ENCODE peak calls at places on chromosomes 7 and 10, in four cellular contexts. One of them, this sample, is unnamed.

GRCh38 chr7:126185959-126186580 is 1066.7 kb downstream of the GRM8 start:
- DNase-seq in GM12891: no peak
- DNase-seq in GM12878: no peak
- DNase-seq in HL-60: no peak
- DNase-seq in this sample: no peak

GRCh38 chr7:25073451-25073850 is 51.6 kb downstream of the CYCS start:
- DNase-seq in GM12891: no peak
- DNase-seq in GM12878: no peak
- DNase-seq in HL-60: no peak
- DNase-seq in this sample: no peak

GRCh38 chr7:102967798-102968197 is 55.0 kb downstream of the LRRC17 start:
- DNase-seq in GM12891: no peak
- DNase-seq in GM12878: no peak
- DNase-seq in HL-60: no peak
- DNase-seq in this sample: no peak

GRCh38 chr10:101224910-101225823 is 4.1 kb downstream of the LBX1 start:
- DNase-seq in GM12891: no peak
- DNase-seq in GM12878: no peak
- DNase-seq in HL-60: no peak
- DNase-seq in this sample: no peak

GRCh38 chr10:58625070-58625469 is 112.4 kb downstream of the BICC1 start:
- DNase-seq in GM12891: no peak
- DNase-seq in GM12878: no peak
- DNase-seq in HL-60: no peak
- DNase-seq in this sample: no peak

GRCh38 chr7:142375710-142376313 is 118.0 kb upstream of the PRSS58 start:
- DNase-seq in GM12891: no peak
- DNase-seq in GM12878: no peak
- DNase-seq in HL-60: peak; percentile 71
- DNase-seq in this sample: peak; percentile 34

GRCh38 chr10:1381339-1381738 is 325.2 kb downstream of the WDR37 start:
- DNase-seq in GM12891: no peak
- DNase-seq in GM12878: no peak
- DNase-seq in HL-60: no peak
- DNase-seq in this sample: no peak

GRCh38 chr10:60664859-60665258 is 113.4 kb upstream of the CDK1 start:
- DNase-seq in GM12891: no peak
- DNase-seq in GM12878: no peak
- DNase-seq in HL-60: no peak
- DNase-seq in this sample: peak; percentile 37

GRCh38 chr10:26374426-26374825 is 63.7 kb upstream of the APBB1IP start:
- DNase-seq in GM12891: no peak
- DNase-seq in GM12878: no peak
- DNase-seq in HL-60: no peak
- DNase-seq in this sample: no peak

GRCh38 chr7:46515844-46516590 is 594.9 kb upstream of the IGFBP3 start:
- DNase-seq in GM12891: no peak
- DNase-seq in GM12878: no peak
- DNase-seq in HL-60: no peak
- DNase-seq in this sample: no peak

GRCh38 chr10:68301790-68302502 is 29.9 kb upstream of the HNRNPH3 start:
- DNase-seq in GM12891: no peak
- DNase-seq in GM12878: peak; percentile 41
- DNase-seq in HL-60: peak; percentile 17
- DNase-seq in this sample: peak; percentile 49

GRCh38 chr7:40899651-40900507 is 765.1 kb downstream of the SUGCT start:
- DNase-seq in GM12891: no peak
- DNase-seq in GM12878: no peak
- DNase-seq in HL-60: no peak
- DNase-seq in this sample: no peak

GRCh38 chr10:72079356-72079755 is 9.0 kb downstream of the SPOCK2 start:
- DNase-seq in GM12891: no peak
- DNase-seq in GM12878: no peak
- DNase-seq in HL-60: no peak
- DNase-seq in this sample: no peak

GRCh38 chr7:138286846-138287245 is 173.2 kb upstream of the TRIM24 start:
- DNase-seq in GM12891: no peak
- DNase-seq in GM12878: no peak
- DNase-seq in HL-60: no peak
- DNase-seq in this sample: no peak

GRCh38 chr7:145884716-145885514 is 231.7 kb upstream of the CNTNAP2 start:
- DNase-seq in GM12891: no peak
- DNase-seq in GM12878: no peak
- DNase-seq in HL-60: peak; percentile 6
- DNase-seq in this sample: no peak

GRCh38 chr7:150891740-150892139 is 39.4 kb downstream of the AOC1 start:
- DNase-seq in GM12891: no peak
- DNase-seq in GM12878: no peak
- DNase-seq in HL-60: no peak
- DNase-seq in this sample: no peak

GRCh38 chr10:13298748-13299436 is 972 bp downstream of the PHYH start:
- DNase-seq in GM12891: no peak
- DNase-seq in GM12878: no peak
- DNase-seq in HL-60: no peak
- DNase-seq in this sample: no peak

GRCh38 chr10:52954407-52954806 is 181.8 kb upstream of the MBL2 start:
- DNase-seq in GM12891: no peak
- DNase-seq in GM12878: no peak
- DNase-seq in HL-60: no peak
- DNase-seq in this sample: no peak

GRCh38 chr7:137925091-137925490 is 76.8 kb downstream of the CREB3L2 start:
- DNase-seq in GM12891: no peak
- DNase-seq in GM12878: no peak
- DNase-seq in HL-60: no peak
- DNase-seq in this sample: no peak

GRCh38 chr10:35928760-35929159 is 286.7 kb upstream of the FZD8 start:
- DNase-seq in GM12891: no peak
- DNase-seq in GM12878: no peak
- DNase-seq in HL-60: no peak
- DNase-seq in this sample: no peak

GRCh38 chr7:34036069-34036920 is 131.0 kb downstream of the BMPER start:
- DNase-seq in GM12891: no peak
- DNase-seq in GM12878: no peak
- DNase-seq in HL-60: no peak
- DNase-seq in this sample: peak; percentile 7

GRCh38 chr7:129262333-129262732 is 37.5 kb downstream of the AHCYL2 start:
- DNase-seq in GM12891: no peak
- DNase-seq in GM12878: no peak
- DNase-seq in HL-60: no peak
- DNase-seq in this sample: no peak

GRCh38 chr10:73439055-73439454 is 5.7 kb upstream of the MSS51 start:
- DNase-seq in GM12891: no peak
- DNase-seq in GM12878: no peak
- DNase-seq in HL-60: no peak
- DNase-seq in this sample: no peak

GRCh38 chr7:136495081-136495480 is 373.4 kb upstream of the CHRM2 start:
- DNase-seq in GM12891: no peak
- DNase-seq in GM12878: no peak
- DNase-seq in HL-60: no peak
- DNase-seq in this sample: no peak

GRCh38 chr10:27446091-27446918 is 57.8 kb upstream of the RAB18 start:
- DNase-seq in GM12891: no peak
- DNase-seq in GM12878: no peak
- DNase-seq in HL-60: peak; percentile 11
- DNase-seq in this sample: peak; percentile 22

GRCh38 chr7:64558781-64559180 is 4.1 kb downstream of the ZNF680 start:
- DNase-seq in GM12891: no peak
- DNase-seq in GM12878: no peak
- DNase-seq in HL-60: no peak
- DNase-seq in this sample: no peak

DNA sequence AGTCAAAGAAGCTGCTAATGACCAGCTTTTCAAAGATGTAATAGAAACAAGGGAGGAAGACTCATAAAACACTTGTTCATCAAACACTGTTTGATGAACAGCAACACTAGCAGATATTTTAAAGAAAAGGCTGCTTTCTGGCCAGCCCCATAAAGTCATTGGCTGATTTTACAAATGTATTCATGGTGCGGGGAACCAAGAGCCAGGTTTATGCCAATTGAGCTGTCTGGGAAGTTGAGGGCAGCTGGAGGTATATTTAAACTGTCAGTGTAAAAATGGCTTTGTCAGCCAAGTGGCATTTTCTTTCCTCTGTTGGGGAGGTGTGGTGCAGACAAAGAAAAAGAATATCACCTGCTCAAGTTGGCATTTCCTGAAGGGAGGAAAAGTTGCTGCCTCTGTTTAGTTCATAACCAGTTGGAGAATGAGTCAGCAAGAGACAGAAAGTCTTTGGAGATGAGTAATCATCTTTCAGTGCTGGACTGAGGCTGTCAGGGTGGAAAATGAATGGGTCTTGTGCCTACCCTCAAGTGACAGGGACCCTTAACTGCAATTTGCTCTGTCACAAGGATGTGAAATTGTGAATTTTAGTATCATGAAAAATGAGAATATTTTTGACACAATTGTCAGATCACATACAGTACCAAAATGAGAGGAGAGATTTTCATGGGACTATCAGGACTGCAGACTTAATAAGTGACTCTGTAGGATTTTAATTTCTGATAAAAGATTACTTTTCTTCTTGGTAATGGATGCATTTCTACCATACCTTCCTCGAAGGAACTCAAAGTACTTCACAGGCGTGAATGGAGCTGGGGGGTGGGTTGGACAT is 137.3 kb downstream of the ANLN start:
- DNase-seq in GM12891: no peak
- DNase-seq in GM12878: peak; percentile 11
- DNase-seq in HL-60: no peak
- DNase-seq in this sample: peak; percentile 58
- TF ChIP-seq SPI1 in GM12891: no peak
- TF ChIP-seq SPI1 in GM12878: no peak
- TF ChIP-seq SPI1 in HL-60: no peak
- TF ChIP-seq SPI1 in this sample: no peak

GRCh38 chr10:80520661-80521488 is 16.8 kb upstream of the SH2D4B start:
- DNase-seq in GM12891: no peak
- DNase-seq in GM12878: no peak
- DNase-seq in HL-60: no peak
- DNase-seq in this sample: no peak

GRCh38 chr10:80517416-80518142 is 20.1 kb upstream of the SH2D4B start:
- DNase-seq in GM12891: no peak
- DNase-seq in GM12878: no peak
- DNase-seq in HL-60: no peak
- DNase-seq in this sample: no peak

GRCh38 chr10:80518143-80518806 is 19.4 kb upstream of the SH2D4B start:
- DNase-seq in GM12891: no peak
- DNase-seq in GM12878: no peak
- DNase-seq in HL-60: no peak
- DNase-seq in this sample: no peak

GRCh38 chr10:80519936-80520650 is 17.6 kb upstream of the SH2D4B start:
- DNase-seq in GM12891: no peak
- DNase-seq in GM12878: no peak
- DNase-seq in HL-60: no peak
- DNase-seq in this sample: no peak

GRCh38 chr10:80518807-80519360 is 18.8 kb upstream of the SH2D4B start:
- DNase-seq in GM12891: no peak
- DNase-seq in GM12878: no peak
- DNase-seq in HL-60: no peak
- DNase-seq in this sample: no peak
- TF ChIP-seq SPI1 in GM12891: peak; percentile 83
- TF ChIP-seq SPI1 in GM12878: peak; percentile 71
- TF ChIP-seq SPI1 in HL-60: peak; percentile 32
- TF ChIP-seq SPI1 in this sample: no peak

GRCh38 chr10:43222296-43222695 is 44.6 kb downstream of the RASGEF1A start:
- DNase-seq in GM12891: no peak
- DNase-seq in GM12878: no peak
- DNase-seq in HL-60: no peak
- DNase-seq in this sample: no peak

GRCh38 chr10:43223056-43223455 is 43.8 kb downstream of the RASGEF1A start:
- DNase-seq in GM12891: no peak
- DNase-seq in GM12878: no peak
- DNase-seq in HL-60: no peak
- DNase-seq in this sample: no peak

GRCh38 chr10:43225787-43226153 is 41.1 kb downstream of the RASGEF1A start:
- DNase-seq in GM12891: no peak
- DNase-seq in GM12878: no peak
- DNase-seq in HL-60: no peak
- DNase-seq in this sample: no peak

GRCh38 chr10:43225004-43225786 is 41.7 kb downstream of the RASGEF1A start:
- DNase-seq in GM12891: no peak
- DNase-seq in GM12878: no peak
- DNase-seq in HL-60: no peak
- DNase-seq in this sample: no peak

DNA sequence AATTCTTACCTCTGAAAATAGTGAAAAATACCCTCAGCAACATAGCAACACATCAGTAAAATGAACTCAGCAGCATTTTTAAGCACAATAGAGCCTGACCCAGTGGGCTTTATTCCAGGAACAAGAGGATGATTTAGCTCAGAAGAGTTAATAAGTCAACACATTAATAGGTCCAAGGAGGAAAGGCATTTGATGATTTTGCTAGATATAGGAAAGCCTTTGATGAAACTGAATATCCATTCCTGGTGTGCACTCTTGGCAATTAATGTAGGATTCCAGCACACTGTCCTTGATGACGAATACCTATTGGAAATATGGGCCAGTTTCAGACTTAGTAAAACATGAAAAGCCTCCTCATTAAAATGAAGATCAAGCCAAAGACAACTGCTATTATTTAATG is 42.5 kb downstream of the RASGEF1A start:
- DNase-seq in GM12891: no peak
- DNase-seq in GM12878: no peak
- DNase-seq in HL-60: no peak
- DNase-seq in this sample: no peak
- TF ChIP-seq SPI1 in GM12891: no peak
- TF ChIP-seq SPI1 in GM12878: no peak
- TF ChIP-seq SPI1 in HL-60: no peak
- TF ChIP-seq SPI1 in this sample: no peak

DNA sequence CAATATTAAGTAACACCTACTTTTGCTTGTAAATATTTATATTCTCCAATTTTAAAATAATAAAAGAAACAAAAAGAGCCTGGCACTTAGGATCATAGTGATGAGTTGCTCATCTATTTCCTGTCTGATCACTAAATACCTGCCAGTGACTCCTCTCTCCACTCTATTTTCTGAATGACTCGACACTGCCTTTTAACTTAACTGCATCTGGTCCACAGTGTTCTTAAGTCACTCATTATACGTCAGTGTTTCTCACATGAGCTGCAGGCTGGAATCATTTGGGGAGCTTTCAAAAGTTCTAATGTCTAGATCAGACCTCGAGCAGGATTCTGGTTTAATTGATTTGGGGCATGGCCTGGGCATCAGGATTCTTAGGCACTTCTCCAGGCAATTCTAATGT is 78.0 kb upstream of the AGBL3 start:
- DNase-seq in GM12891: no peak
- DNase-seq in GM12878: no peak
- DNase-seq in HL-60: no peak
- DNase-seq in this sample: no peak
- TF ChIP-seq SPI1 in GM12891: no peak
- TF ChIP-seq SPI1 in GM12878: no peak
- TF ChIP-seq SPI1 in HL-60: no peak
- TF ChIP-seq SPI1 in this sample: no peak

GRCh38 chr7:44912775-44913347 is 27.5 kb upstream of the PURB start:
- DNase-seq in GM12891: no peak
- DNase-seq in GM12878: no peak
- DNase-seq in HL-60: no peak
- DNase-seq in this sample: no peak
- TF ChIP-seq SPI1 in GM12891: no peak
- TF ChIP-seq SPI1 in GM12878: no peak
- TF ChIP-seq SPI1 in HL-60: no peak
- TF ChIP-seq SPI1 in this sample: no peak

This sample was measured in K562.